ENCODE peak calls at places on chromosomes 7 and 10, in five cellular contexts. B, H, C, T and F are unnamed samples.

GRCh38 chr10:44716470-44716869 is 194.7 kb upstream of the TMEM72 start:
- DNase-seq in C (no peak), B (no peak), H (no peak), T (no peak), F (no peak)

GRCh38 chr10:132714096-132714721 is 71.7 kb downstream of the NKX6-2 start:
- DNase-seq in T (no peak), B (no peak), C (no peak), H (no peak), F (no peak)

GRCh38 chr7:2060701-2061100 is 172.0 kb downstream of the MAD1L1 start:
- DNase-seq in T (peak; percentile 94), C (no peak), B (no peak), H (no peak), F (no peak)

GRCh38 chr7:122829962-122830361 is 56.3 kb downstream of the CADPS2 start:
- DNase-seq in T (no peak), C (no peak), B (no peak), H (no peak), F (no peak)

GRCh38 chr10:13526952-13527863 is 1.6 kb downstream of the BEND7 start:
- DNase-seq in H (no peak), B (no peak), C (peak; percentile 91), T (peak; percentile 72), F (no peak)

GRCh38 chr10:100728928-100729876 is 16.2 kb upstream of the PAX2 start:
- DNase-seq in B (no peak), H (no peak), C (peak; percentile 93), T (peak; percentile 13), F (peak; percentile 42)

GRCh38 chr7:66265566-66265965 is 60.4 kb downstream of the TPST1 start:
- DNase-seq in C (peak; percentile 64), T (peak; percentile 45), H (no peak), B (no peak), F (peak; percentile 13)

GRCh38 chr7:130135208-130136205 is 65.2 kb downstream of the KLHDC10 start:
- DNase-seq in B (no peak), H (no peak), C (no peak), T (peak; percentile 45), F (no peak)

GRCh38 chr10:108338146-108338545 is 1173.6 kb upstream of the SORCS1 start:
- DNase-seq in C (no peak), H (no peak), T (no peak), B (no peak), F (no peak)